ENCODE peak calls at places on chromosomes 13 and 19, in five cellular contexts. G is AG04450, R is H1, S is tibial nerve, P is adrenal gland. D is an unnamed sample.

GRCh38 chr19:55753401-55753800 is 5.5 kb upstream of the RFPL4A start:
- DNase-seq in G (no peak), R (no peak), S (no peak), P (no peak), D (no peak)

GRCh38 chr13:20435616-20436368 is 89.9 kb downstream of the CRYL1 start:
- DNase-seq in G (no peak), R (no peak), S (no peak), P (no peak), D (no peak)

GRCh38 chr19:40335855-40336700 is 12.1 kb downstream of the C19orf47 start:
- DNase-seq in G (no peak), R (no peak), S (no peak), P (no peak), D (no peak)

GRCh38 chr19:47896019-47896418 is 9.9 kb upstream of the SULT2A1 start:
- DNase-seq in G (no peak), R (no peak), S (no peak), P (peak; percentile 8), D (no peak)

GRCh38 chr13:44576396-44577235 is 486 bp upstream of the TSC22D1 start:
- DNase-seq in G (no peak), R (no peak), S (no peak), P (no peak), D (peak; percentile 61)

GRCh38 chr13:94128430-94128829 is 351.1 kb downstream of the DCT start:
- DNase-seq in G (no peak), R (no peak), S (peak; percentile 13), P (no peak), D (no peak)

GRCh38 chr13:97977982-97978381 is 24.5 kb downstream of the IPO5 start:
- DNase-seq in G (no peak), R (no peak), S (no peak), P (no peak), D (peak; percentile 1)

GRCh38 chr13:100280681-100281080 is 191.8 kb downstream of the PCCA start:
- DNase-seq in G (no peak), R (no peak), S (no peak), P (no peak), D (no peak)

GRCh38 chr19:366205-366783 is 21.7 kb upstream of the MIER2 start:
- DNase-seq in G (no peak), R (no peak), S (no peak), P (no peak), D (no peak)

GRCh38 chr13:68748038-68748437 is 1359.6 kb upstream of the ATXN8OS start:
- DNase-seq in G (no peak), R (no peak), S (no peak), P (no peak), D (no peak)

GRCh38 chr19:9531933-9532332 is 6.5 kb downstream of the ZNF426 start:
- DNase-seq in G (no peak), R (no peak), S (no peak), P (no peak), D (no peak)

GRCh38 chr19:55118401-55118991 is 1.1 kb upstream of the PPP1R12C start:
- DNase-seq in G (no peak), R (peak; percentile 94), S (no peak), P (peak; percentile 63), D (no peak)

GRCh38 chr13:51096131-51096530 is 14.9 kb downstream of the C13orf42 start:
- DNase-seq in G (no peak), R (peak; percentile 22), S (no peak), P (no peak), D (no peak)

GRCh38 chr19:22832031-22832762 is at the start of gene ZNF723:
- DNase-seq in G (no peak), R (no peak), S (no peak), P (no peak), D (no peak)

GRCh38 chr13:77176350-77176749 is 149.4 kb upstream of the FBXL3 start:
- DNase-seq in G (peak; percentile 42), R (no peak), S (no peak), P (no peak), D (peak; percentile 36)

GRCh38 chr13:43653980-43654379 is 132.8 kb downstream of the ENOX1 start:
- DNase-seq in G (no peak), R (no peak), S (no peak), P (no peak), D (no peak)

GRCh38 chr13:35524192-35524591 is 47.7 kb upstream of the MAB21L1 start:
- DNase-seq in G (no peak), R (no peak), S (no peak), P (no peak), D (peak; percentile 32)

GRCh38 chr13:98350746-98351330 is 173.8 kb upstream of the RNF113B start:
- DNase-seq in G (no peak), R (no peak), S (no peak), P (no peak), D (no peak)

GRCh38 chr13:52669677-52670076 is 17.0 kb downstream of the SUGT1 start:
- DNase-seq in G (no peak), R (no peak), S (no peak), P (no peak), D (peak; percentile 10)
- H3K27me3 ChIP-seq in G (no peaks in the 10 kb centered on the region), R (no peaks in the 10 kb centered on the region), S (no peaks in the 10 kb centered on the region), P (no peaks in the 10 kb centered on the region), D (no peaks in the 10 kb centered on the region)

GRCh38 chr19:45224645-45225044 is 20.6 kb downstream of the EXOC3L2 start:
- DNase-seq in G (no peak), R (no peak), S (no peak), P (no peak), D (no peak)
- H3K27me3 ChIP-seq in G (peaks cover 20% of the 10 kb centered on the region), R (no peaks in the 10 kb centered on the region), S (no peaks in the 10 kb centered on the region), P (no peaks in the 10 kb centered on the region), D (peaks cover 16% of the 10 kb centered on the region)

GRCh38 chr13:107144432-107144831 is 576.5 kb upstream of the ARGLU1 start:
- DNase-seq in G (no peak), R (no peak), S (no peak), P (no peak), D (peak; percentile 68)

GRCh38 chr13:107138987-107139386 is 571.0 kb upstream of the ARGLU1 start:
- DNase-seq in G (no peak), R (no peak), S (no peak), P (no peak), D (peak; percentile 48)

GRCh38 chr13:107133950-107134349 is 566.0 kb upstream of the ARGLU1 start:
- DNase-seq in G (no peak), R (no peak), S (no peak), P (no peak), D (no peak)

GRCh38 chr13:107141767-107142166 is 573.8 kb upstream of the ARGLU1 start:
- DNase-seq in G (no peak), R (no peak), S (no peak), P (no peak), D (no peak)

GRCh38 chr13:107138468-107138867 is 570.5 kb upstream of the ARGLU1 start:
- DNase-seq in G (no peak), R (no peak), S (no peak), P (no peak), D (no peak)
- H3K27me3 ChIP-seq in G (no peaks in the 10 kb centered on the region), R (no peaks in the 10 kb centered on the region), S (no peaks in the 10 kb centered on the region), P (no peaks in the 10 kb centered on the region), D (no peaks in the 10 kb centered on the region)

DNA sequence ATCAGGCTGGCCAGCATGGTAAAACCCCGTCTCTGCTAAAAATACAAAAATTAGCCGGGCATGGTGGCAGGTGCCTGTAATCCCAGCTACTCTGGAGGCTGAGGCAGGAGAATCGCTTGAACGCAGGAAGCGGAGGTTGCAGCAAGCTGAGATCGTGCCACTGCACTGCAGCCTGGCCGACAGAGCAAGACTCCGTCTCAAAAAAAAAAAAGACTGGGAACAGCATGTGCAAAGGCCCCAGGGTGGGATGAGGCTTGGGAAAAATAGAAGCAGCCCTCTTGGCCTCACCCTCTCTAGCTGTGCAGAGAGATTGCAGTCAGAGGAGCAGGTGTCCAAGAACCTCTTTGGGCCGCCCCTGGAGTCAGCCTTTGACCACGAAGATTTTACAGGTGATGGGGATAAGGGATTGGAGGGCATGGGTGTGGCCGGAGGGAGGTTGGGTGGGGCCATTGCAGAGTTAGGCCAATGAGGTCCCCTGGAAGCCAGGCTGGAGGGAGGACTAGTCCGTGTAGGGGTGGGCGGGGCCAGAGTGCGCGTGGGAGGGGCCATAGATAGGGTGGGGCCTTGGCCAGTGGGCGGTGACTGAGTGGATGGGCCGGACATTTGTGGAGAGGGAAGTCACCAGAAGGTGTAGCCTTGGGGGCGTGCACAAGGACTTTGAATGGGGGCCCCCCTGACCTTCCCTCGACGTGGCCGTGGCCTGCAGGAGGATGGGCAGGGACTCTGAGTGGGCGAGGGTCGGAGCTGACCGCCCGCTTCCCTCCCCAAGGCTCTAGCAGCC is 16.9 kb upstream of the B3GNT3 start:
- DNase-seq in G (no peak), R (peak; percentile 98), S (no peak), P (peak; percentile 55), D (peak; percentile 20)
- H3K27me3 ChIP-seq in G (peaks cover 4% of the 10 kb centered on the region), R (no peaks in the 10 kb centered on the region), S (no peaks in the 10 kb centered on the region), P (peaks cover 11% of the 10 kb centered on the region), D (no peaks in the 10 kb centered on the region)

GRCh38 chr13:112962911-112963625 is 5.9 kb upstream of the MCF2L start:
- DNase-seq in G (no peak), R (no peak), S (no peak), P (no peak), D (no peak)

GRCh38 chr13:112960671-112961070 is 8.3 kb upstream of the MCF2L start:
- DNase-seq in G (no peak), R (no peak), S (no peak), P (no peak), D (no peak)

GRCh38 chr13:112962396-112962795 is 6.6 kb upstream of the MCF2L start:
- DNase-seq in G (no peak), R (no peak), S (no peak), P (no peak), D (no peak)

GRCh38 chr13:112959701-112960542 is 9.1 kb upstream of the MCF2L start:
- DNase-seq in G (no peak), R (no peak), S (no peak), P (no peak), D (no peak)

GRCh38 chr13:112961457-112962369 is 7.3 kb upstream of the MCF2L start:
- DNase-seq in G (no peak), R (no peak), S (no peak), P (no peak), D (no peak)
- H3K27me3 ChIP-seq in G (peaks cover 46% of the 10 kb centered on the region), R (no peaks in the 10 kb centered on the region), S (no peaks in the 10 kb centered on the region), P (no peaks in the 10 kb centered on the region), D (peaks cover 73% of the 10 kb centered on the region)

GRCh38 chr13:112984954-112985802 is 16.2 kb downstream of the MCF2L start:
- DNase-seq in G (no peak), R (no peak), S (no peak), P (no peak), D (no peak)

GRCh38 chr13:112985803-112986408 is 16.9 kb downstream of the MCF2L start:
- DNase-seq in G (no peak), R (no peak), S (no peak), P (no peak), D (no peak)

GRCh38 chr13:112983042-112983305 is 14.0 kb downstream of the MCF2L start:
- DNase-seq in G (no peak), R (no peak), S (no peak), P (no peak), D (no peak)

GRCh38 chr13:112983428-112984196 is 14.6 kb downstream of the MCF2L start:
- DNase-seq in G (no peak), R (no peak), S (no peak), P (peak; percentile 56), D (no peak)

DNA sequence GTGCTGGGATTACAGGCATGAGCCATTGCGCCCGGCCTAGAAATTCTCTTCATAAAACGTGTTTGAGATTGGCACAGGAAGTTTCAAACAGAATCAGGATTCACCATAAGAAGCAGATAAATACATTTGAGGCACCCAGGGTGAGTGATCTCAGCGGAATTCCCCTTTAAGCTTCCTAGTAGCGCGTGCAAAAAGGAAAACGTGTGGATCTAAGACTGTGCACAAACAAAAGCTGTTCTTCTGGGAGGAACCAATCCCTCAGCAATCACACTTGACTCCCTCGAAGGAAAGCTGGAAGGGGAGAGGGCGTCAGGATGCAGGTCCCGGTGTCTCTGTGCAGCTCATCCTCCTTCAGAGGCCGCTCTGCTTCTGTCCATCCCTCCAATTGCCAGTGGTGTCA is 15.5 kb downstream of the MCF2L start:
- DNase-seq in G (no peak), R (no peak), S (no peak), P (no peak), D (no peak)
- H3K27me3 ChIP-seq in G (peaks cover 22% of the 10 kb centered on the region), R (no peaks in the 10 kb centered on the region), S (no peaks in the 10 kb centered on the region), P (no peaks in the 10 kb centered on the region), D (peaks cover 62% of the 10 kb centered on the region)